ENCODE peak calls at places on chromosomes 4 and X, in four cellular contexts. One of them, this sample, is unnamed.

GRCh38 chr4:38387348-38387747 is 276.7 kb upstream of the KLF3 start:
- DNase-seq in fibroblast of pulmonary artery: peak; percentile 94
- DNase-seq in AG10803: peak; percentile 36
- DNase-seq in transverse colon: peak; percentile 48
- DNase-seq in this sample: peak; percentile 39

GRCh38 chr4:67713531-67714247 is 12.7 kb upstream of the UBA6 start:
- DNase-seq in fibroblast of pulmonary artery: peak; percentile 42
- DNase-seq in AG10803: peak; percentile 25
- DNase-seq in transverse colon: no peak
- DNase-seq in this sample: peak; percentile 37

GRCh38 chr4:57501715-57502114 is 391.5 kb upstream of the IGFBP7 start:
- DNase-seq in fibroblast of pulmonary artery: peak; percentile 41
- DNase-seq in AG10803: peak; percentile 11
- DNase-seq in transverse colon: no peak
- DNase-seq in this sample: peak; percentile 78

GRCh38 chr4:15149842-15150592 is 147.7 kb downstream of the CPEB2 start:
- DNase-seq in fibroblast of pulmonary artery: peak; percentile 79
- DNase-seq in AG10803: peak; percentile 77
- DNase-seq in transverse colon: peak; percentile 46
- DNase-seq in this sample: peak; percentile 86

GRCh38 chrX:153886915-153887314 is 942 bp upstream of the L1CAM start:
- DNase-seq in fibroblast of pulmonary artery: no peak
- DNase-seq in AG10803: no peak
- DNase-seq in transverse colon: no peak
- DNase-seq in this sample: no peak

GRCh38 chrX:15382809-15383208 is 1.4 kb downstream of the VEGFD start:
- DNase-seq in fibroblast of pulmonary artery: no peak
- DNase-seq in AG10803: no peak
- DNase-seq in transverse colon: no peak
- DNase-seq in this sample: no peak

GRCh38 chr4:165327211-165328100 is at the start of gene MSMO1:
- DNase-seq in fibroblast of pulmonary artery: peak; percentile 99
- DNase-seq in AG10803: peak; percentile 99
- DNase-seq in transverse colon: peak; percentile 99
- DNase-seq in this sample: peak; percentile 99

GRCh38 chrX:102517331-102517730 is 792 bp upstream of the TMSB15A start:
- DNase-seq in fibroblast of pulmonary artery: peak; percentile 7
- DNase-seq in AG10803: peak; percentile 1
- DNase-seq in transverse colon: no peak
- DNase-seq in this sample: peak; percentile 22

GRCh38 chrX:2538016-2538415 is 37.2 kb upstream of the DHRSX start:
- DNase-seq in fibroblast of pulmonary artery: no peak
- DNase-seq in AG10803: no peak
- DNase-seq in transverse colon: no peak
- DNase-seq in this sample: no peak

GRCh38 chr4:180770265-180770664 is 1472.9 kb upstream of the TENM3 start:
- DNase-seq in fibroblast of pulmonary artery: no peak
- DNase-seq in AG10803: no peak
- DNase-seq in transverse colon: no peak
- DNase-seq in this sample: no peak

GRCh38 chr4:156169011-156169410 is 215.3 kb upstream of the CTSO start:
- DNase-seq in fibroblast of pulmonary artery: peak; percentile 89
- DNase-seq in AG10803: peak; percentile 85
- DNase-seq in transverse colon: no peak
- DNase-seq in this sample: peak; percentile 91

GRCh38 chrX:15299945-15300851 is 15.2 kb downstream of the ASB11 start:
- DNase-seq in fibroblast of pulmonary artery: peak; percentile 52
- DNase-seq in AG10803: peak; percentile 17
- DNase-seq in transverse colon: no peak
- DNase-seq in this sample: peak; percentile 22

GRCh38 chr4:125382995-125383394 is 68.2 kb downstream of the FAT4 start:
- DNase-seq in fibroblast of pulmonary artery: peak; percentile 33
- DNase-seq in AG10803: no peak
- DNase-seq in transverse colon: no peak
- DNase-seq in this sample: peak; percentile 40

GRCh38 chr4:98935633-98936032 is 6.7 kb upstream of the EIF4E start:
- DNase-seq in fibroblast of pulmonary artery: no peak
- DNase-seq in AG10803: no peak
- DNase-seq in transverse colon: no peak
- DNase-seq in this sample: no peak

GRCh38 chrX:119694601-119695534 is 1.9 kb upstream of the SEPTIN6 start:
- DNase-seq in fibroblast of pulmonary artery: no peak
- DNase-seq in AG10803: no peak
- DNase-seq in transverse colon: no peak
- DNase-seq in this sample: no peak
- H3K4me3 ChIP-seq in fibroblast of pulmonary artery: no peak overlapping the region
- H3K4me3 ChIP-seq in AG10803: no peak overlapping the region
- H3K4me3 ChIP-seq in transverse colon: no peak overlapping the region
- H3K4me3 ChIP-seq in this sample: no peak overlapping the region

GRCh38 chr4:9704551-9705332 is 76.7 kb upstream of the DRD5 start:
- DNase-seq in fibroblast of pulmonary artery: no peak
- DNase-seq in AG10803: no peak
- DNase-seq in transverse colon: peak; percentile 22
- DNase-seq in this sample: no peak
- TF ChIP-seq CTCF in fibroblast of pulmonary artery: no peak
- TF ChIP-seq CTCF in AG10803: no peak
- TF ChIP-seq CTCF in transverse colon: no peak
- TF ChIP-seq CTCF in this sample: no peak

GRCh38 chrX:635428-636192 is 5.0 kb downstream of the SHOX start:
- DNase-seq in fibroblast of pulmonary artery: no peak
- DNase-seq in AG10803: no peak
- DNase-seq in transverse colon: no peak
- DNase-seq in this sample: no peak
- H3K4me3 ChIP-seq in fibroblast of pulmonary artery: no peak overlapping the region
- H3K4me3 ChIP-seq in AG10803: no peak overlapping the region
- H3K4me3 ChIP-seq in transverse colon: no peak overlapping the region
- H3K4me3 ChIP-seq in this sample: no peak overlapping the region

GRCh38 chr4:26490980-26491284 is 648 bp upstream of the CCKAR start:
- DNase-seq in fibroblast of pulmonary artery: no peak
- DNase-seq in AG10803: no peak
- DNase-seq in transverse colon: no peak
- DNase-seq in this sample: no peak

GRCh38 chr4:26490111-26490979 is at the start of gene CCKAR:
- DNase-seq in fibroblast of pulmonary artery: no peak
- DNase-seq in AG10803: no peak
- DNase-seq in transverse colon: no peak
- DNase-seq in this sample: peak; percentile 28

GRCh38 chr4:26491449-26492170 is 1.3 kb upstream of the CCKAR start:
- DNase-seq in fibroblast of pulmonary artery: no peak
- DNase-seq in AG10803: no peak
- DNase-seq in transverse colon: no peak
- DNase-seq in this sample: no peak

GRCh38 chr4:26493461-26493860 is 3.2 kb upstream of the CCKAR start:
- DNase-seq in fibroblast of pulmonary artery: no peak
- DNase-seq in AG10803: no peak
- DNase-seq in transverse colon: no peak
- DNase-seq in this sample: no peak

DNA sequence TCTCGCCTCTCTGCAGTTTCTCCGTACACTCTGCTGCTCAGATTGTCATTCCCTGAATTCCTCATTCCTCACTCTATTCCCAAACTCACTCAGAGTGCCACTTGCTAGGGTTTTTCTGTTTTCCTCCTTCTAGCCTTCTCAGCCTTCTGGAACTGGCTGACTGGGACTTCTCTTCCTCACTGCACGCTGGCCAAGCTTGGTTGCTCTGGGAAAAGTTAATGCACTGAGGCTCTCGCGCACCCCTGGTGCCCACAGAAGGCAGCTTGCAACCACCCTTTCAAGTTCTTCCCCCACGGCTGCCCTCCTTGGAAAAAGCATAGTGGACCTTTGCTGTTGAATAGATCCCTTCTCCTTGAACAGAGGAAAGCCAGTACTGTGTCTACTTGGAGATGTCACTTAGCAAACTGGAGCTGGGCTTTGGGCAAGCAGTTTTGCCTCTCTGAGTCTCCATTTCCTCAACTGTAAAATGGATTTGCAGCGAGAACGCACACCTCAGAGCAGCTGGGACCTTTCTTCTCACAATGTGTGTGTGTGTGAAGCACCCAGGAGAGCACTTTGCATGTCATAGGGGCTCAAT is 6.0 kb upstream of the CCKAR start:
- DNase-seq in fibroblast of pulmonary artery: no peak
- DNase-seq in AG10803: no peak
- DNase-seq in transverse colon: no peak
- DNase-seq in this sample: no peak
- TF ChIP-seq CTCF in fibroblast of pulmonary artery: no peak
- TF ChIP-seq CTCF in AG10803: peak; percentile 30
- TF ChIP-seq CTCF in transverse colon: no peak
- TF ChIP-seq CTCF in this sample: no peak

GRCh38 chr4:55791666-55792065 is 27.9 kb upstream of the EXOC1L start:
- DNase-seq in fibroblast of pulmonary artery: peak; percentile 27
- DNase-seq in AG10803: no peak
- DNase-seq in transverse colon: no peak
- DNase-seq in this sample: no peak

GRCh38 chr4:55794053-55794452 is 25.5 kb upstream of the EXOC1L start:
- DNase-seq in fibroblast of pulmonary artery: no peak
- DNase-seq in AG10803: no peak
- DNase-seq in transverse colon: no peak
- DNase-seq in this sample: no peak

GRCh38 chr4:55793479-55793878 is 26.1 kb upstream of the EXOC1L start:
- DNase-seq in fibroblast of pulmonary artery: no peak
- DNase-seq in AG10803: no peak
- DNase-seq in transverse colon: no peak
- DNase-seq in this sample: no peak

GRCh38 chr4:55795342-55795741 is 24.2 kb upstream of the EXOC1L start:
- DNase-seq in fibroblast of pulmonary artery: no peak
- DNase-seq in AG10803: no peak
- DNase-seq in transverse colon: no peak
- DNase-seq in this sample: no peak
- H3K4me3 ChIP-seq in fibroblast of pulmonary artery: no peak overlapping the region
- H3K4me3 ChIP-seq in AG10803: no peak overlapping the region
- H3K4me3 ChIP-seq in transverse colon: no peak overlapping the region
- H3K4me3 ChIP-seq in this sample: no peak overlapping the region

DNA sequence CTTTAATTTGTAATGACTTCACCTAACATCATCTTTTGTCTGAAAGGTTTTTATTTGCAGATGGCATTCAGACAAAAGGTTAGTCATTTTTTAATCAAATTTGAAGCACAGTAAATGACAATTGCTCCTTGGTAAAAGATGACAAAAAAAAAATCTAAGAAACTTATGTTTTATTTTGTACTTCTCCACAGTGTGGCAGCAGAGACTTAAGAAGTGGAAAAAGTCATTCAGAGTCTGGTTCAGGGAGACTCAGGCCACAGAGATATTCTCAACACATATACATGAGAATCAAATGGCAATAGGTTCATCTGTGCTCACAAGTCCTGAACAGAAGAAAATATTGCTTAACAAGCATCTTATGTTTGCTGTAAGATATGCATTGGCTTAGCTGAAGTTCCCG is 436.2 kb downstream of the KCNIP4 start:
- DNase-seq in fibroblast of pulmonary artery: peak; percentile 65
- DNase-seq in AG10803: peak; percentile 12
- DNase-seq in transverse colon: no peak
- DNase-seq in this sample: peak; percentile 49
- TF ChIP-seq CTCF in fibroblast of pulmonary artery: peak; percentile 39
- TF ChIP-seq CTCF in AG10803: peak; percentile 30
- TF ChIP-seq CTCF in transverse colon: peak; percentile 26
- TF ChIP-seq CTCF in this sample: peak; percentile 14

DNA sequence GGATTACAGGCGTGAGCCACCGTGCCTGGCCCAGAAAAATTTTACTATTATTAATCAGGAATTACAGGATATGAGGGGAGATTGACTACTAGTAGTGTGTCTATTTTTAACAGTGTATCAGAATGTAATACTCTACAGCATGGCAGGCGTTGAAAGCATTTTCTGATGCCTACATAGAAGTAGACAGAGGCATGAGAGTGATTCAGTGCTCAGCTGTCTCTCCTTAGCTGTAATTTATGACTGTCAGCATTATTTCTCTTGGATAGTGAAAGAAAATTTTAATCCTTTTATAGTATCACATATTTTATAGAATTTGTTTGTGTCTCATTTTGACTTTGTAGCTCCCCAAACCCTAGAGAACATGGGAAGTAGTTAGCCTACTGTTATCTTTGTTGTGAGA is 20.7 kb downstream of the ARHGAP24 start:
- DNase-seq in fibroblast of pulmonary artery: no peak
- DNase-seq in AG10803: no peak
- DNase-seq in transverse colon: no peak
- DNase-seq in this sample: no peak
- H3K4me3 ChIP-seq in fibroblast of pulmonary artery: peak overlapping the region; percentile 30
- H3K4me3 ChIP-seq in AG10803: peak overlapping the region; percentile 16
- H3K4me3 ChIP-seq in transverse colon: no peak overlapping the region
- H3K4me3 ChIP-seq in this sample: no peak overlapping the region

This sample was measured in astrocyte of the spinal cord.